ENCODE peak calls at places on chromosomes 7 and 10, in eight cellular contexts. One of them, this sample, is unnamed.

GRCh38 chr10:11403116-11403515 is 208.3 kb downstream of the USP6NL start:
- DNase-seq in endothelial cell: no peak
- DNase-seq in keratinocyte: no peak
- DNase-seq in activated CD8-positive, alpha-beta T cell treated with anti-CD3 and anti-CD28 coated beads for 36 hours: peak
- DNase-seq in neural crest cell: no peak
- DNase-seq in choroid plexus epithelial cell: no peak
- DNase-seq in AG04449: no peak
- DNase-seq in OCI-LY7: peak
- DNase-seq in this sample: no peak

GRCh38 chr7:11642841-11643240 is 189.2 kb downstream of the THSD7A start:
- DNase-seq in endothelial cell: no peak
- DNase-seq in keratinocyte: no peak
- DNase-seq in activated CD8-positive, alpha-beta T cell treated with anti-CD3 and anti-CD28 coated beads for 36 hours: no peak
- DNase-seq in neural crest cell: no peak
- DNase-seq in choroid plexus epithelial cell: no peak
- DNase-seq in AG04449: no peak
- DNase-seq in OCI-LY7: no peak
- DNase-seq in this sample: no peak

GRCh38 chr10:76112826-76113150 is 681.4 kb downstream of the LRMDA start:
- DNase-seq in endothelial cell: no peak
- DNase-seq in keratinocyte: no peak
- DNase-seq in activated CD8-positive, alpha-beta T cell treated with anti-CD3 and anti-CD28 coated beads for 36 hours: no peak
- DNase-seq in neural crest cell: no peak
- DNase-seq in choroid plexus epithelial cell: no peak
- DNase-seq in AG04449: no peak
- DNase-seq in OCI-LY7: no peak
- DNase-seq in this sample: no peak

GRCh38 chr10:18140957-18141888 is 999 bp downstream of the CACNB2 start:
- DNase-seq in endothelial cell: peak
- DNase-seq in keratinocyte: no peak
- DNase-seq in activated CD8-positive, alpha-beta T cell treated with anti-CD3 and anti-CD28 coated beads for 36 hours: no peak
- DNase-seq in neural crest cell: no peak
- DNase-seq in choroid plexus epithelial cell: no peak
- DNase-seq in AG04449: no peak
- DNase-seq in OCI-LY7: no peak
- DNase-seq in this sample: no peak

GRCh38 chr10:72340911-72341310 is 13.8 kb downstream of the DNAJB12 start:
- DNase-seq in endothelial cell: no peak
- DNase-seq in keratinocyte: no peak
- DNase-seq in activated CD8-positive, alpha-beta T cell treated with anti-CD3 and anti-CD28 coated beads for 36 hours: no peak
- DNase-seq in neural crest cell: no peak
- DNase-seq in choroid plexus epithelial cell: no peak
- DNase-seq in AG04449: no peak
- DNase-seq in OCI-LY7: no peak
- DNase-seq in this sample: no peak

GRCh38 chr10:4316166-4316810 is 509.7 kb upstream of the AKR1E2 start:
- DNase-seq in endothelial cell: no peak
- DNase-seq in keratinocyte: no peak
- DNase-seq in activated CD8-positive, alpha-beta T cell treated with anti-CD3 and anti-CD28 coated beads for 36 hours: no peak
- DNase-seq in neural crest cell: peak
- DNase-seq in choroid plexus epithelial cell: peak
- DNase-seq in AG04449: no peak
- DNase-seq in OCI-LY7: no peak
- DNase-seq in this sample: no peak

GRCh38 chr7:138097064-138097741 is 20.9 kb downstream of the AKR1D1 start:
- DNase-seq in endothelial cell: peak
- DNase-seq in keratinocyte: no peak
- DNase-seq in activated CD8-positive, alpha-beta T cell treated with anti-CD3 and anti-CD28 coated beads for 36 hours: peak
- DNase-seq in neural crest cell: peak
- DNase-seq in choroid plexus epithelial cell: peak
- DNase-seq in AG04449: no peak
- DNase-seq in OCI-LY7: peak
- DNase-seq in this sample: no peak

GRCh38 chr7:130009848-130010688 is 41.1 kb downstream of the ZC3HC1 start:
- DNase-seq in endothelial cell: no peak
- DNase-seq in keratinocyte: peak
- DNase-seq in activated CD8-positive, alpha-beta T cell treated with anti-CD3 and anti-CD28 coated beads for 36 hours: peak
- DNase-seq in neural crest cell: no peak
- DNase-seq in choroid plexus epithelial cell: peak
- DNase-seq in AG04449: peak
- DNase-seq in OCI-LY7: no peak
- DNase-seq in this sample: peak

GRCh38 chr7:98217623-98218582 is 6.7 kb downstream of the BHLHA15 start:
- DNase-seq in endothelial cell: peak
- DNase-seq in keratinocyte: no peak
- DNase-seq in activated CD8-positive, alpha-beta T cell treated with anti-CD3 and anti-CD28 coated beads for 36 hours: no peak
- DNase-seq in neural crest cell: peak
- DNase-seq in choroid plexus epithelial cell: peak
- DNase-seq in AG04449: no peak
- DNase-seq in OCI-LY7: peak
- DNase-seq in this sample: no peak

GRCh38 chr7:101743241-101743994 is 74.0 kb upstream of the CUX1 start:
- DNase-seq in endothelial cell: peak
- DNase-seq in keratinocyte: no peak
- DNase-seq in activated CD8-positive, alpha-beta T cell treated with anti-CD3 and anti-CD28 coated beads for 36 hours: peak
- DNase-seq in neural crest cell: peak
- DNase-seq in choroid plexus epithelial cell: peak
- DNase-seq in AG04449: no peak
- DNase-seq in OCI-LY7: peak
- DNase-seq in this sample: no peak

GRCh38 chr7:24665564-24666294 is 91.5 kb downstream of the GSDME start:
- DNase-seq in endothelial cell: peak
- DNase-seq in keratinocyte: no peak
- DNase-seq in activated CD8-positive, alpha-beta T cell treated with anti-CD3 and anti-CD28 coated beads for 36 hours: peak
- DNase-seq in neural crest cell: peak
- DNase-seq in choroid plexus epithelial cell: peak
- DNase-seq in AG04449: no peak
- DNase-seq in OCI-LY7: peak
- DNase-seq in this sample: no peak

GRCh38 chr7:84454174-84454959 is 259.8 kb upstream of the SEMA3A start:
- DNase-seq in endothelial cell: no peak
- DNase-seq in keratinocyte: no peak
- DNase-seq in activated CD8-positive, alpha-beta T cell treated with anti-CD3 and anti-CD28 coated beads for 36 hours: no peak
- DNase-seq in neural crest cell: no peak
- DNase-seq in choroid plexus epithelial cell: peak
- DNase-seq in AG04449: no peak
- DNase-seq in OCI-LY7: no peak
- DNase-seq in this sample: no peak

GRCh38 chr7:118232837-118233236 is 8.3 kb downstream of the ANKRD7 start:
- DNase-seq in endothelial cell: no peak
- DNase-seq in keratinocyte: peak
- DNase-seq in activated CD8-positive, alpha-beta T cell treated with anti-CD3 and anti-CD28 coated beads for 36 hours: no peak
- DNase-seq in neural crest cell: no peak
- DNase-seq in choroid plexus epithelial cell: peak
- DNase-seq in AG04449: no peak
- DNase-seq in OCI-LY7: no peak
- DNase-seq in this sample: no peak

GRCh38 chr10:32971536-32972091 is 13.6 kb upstream of the ITGB1 start:
- DNase-seq in endothelial cell: no peak
- DNase-seq in keratinocyte: no peak
- DNase-seq in activated CD8-positive, alpha-beta T cell treated with anti-CD3 and anti-CD28 coated beads for 36 hours: no peak
- DNase-seq in neural crest cell: no peak
- DNase-seq in choroid plexus epithelial cell: no peak
- DNase-seq in AG04449: no peak
- DNase-seq in OCI-LY7: peak
- DNase-seq in this sample: no peak

GRCh38 chr10:131009801-131010200 is 301.7 kb downstream of the TCERG1L start:
- DNase-seq in endothelial cell: no peak
- DNase-seq in keratinocyte: no peak
- DNase-seq in activated CD8-positive, alpha-beta T cell treated with anti-CD3 and anti-CD28 coated beads for 36 hours: no peak
- DNase-seq in neural crest cell: no peak
- DNase-seq in choroid plexus epithelial cell: no peak
- DNase-seq in AG04449: no peak
- DNase-seq in OCI-LY7: no peak
- DNase-seq in this sample: no peak

GRCh38 chr7:124784879-124785818 is 19.6 kb upstream of the GPR37 start:
- DNase-seq in endothelial cell: peak
- DNase-seq in keratinocyte: peak
- DNase-seq in activated CD8-positive, alpha-beta T cell treated with anti-CD3 and anti-CD28 coated beads for 36 hours: peak
- DNase-seq in neural crest cell: peak
- DNase-seq in choroid plexus epithelial cell: peak
- DNase-seq in AG04449: peak
- DNase-seq in OCI-LY7: peak
- DNase-seq in this sample: no peak

GRCh38 chr7:155856656-155857055 is 44.4 kb upstream of the SHH start:
- DNase-seq in endothelial cell: no peak
- DNase-seq in keratinocyte: no peak
- DNase-seq in activated CD8-positive, alpha-beta T cell treated with anti-CD3 and anti-CD28 coated beads for 36 hours: no peak
- DNase-seq in neural crest cell: no peak
- DNase-seq in choroid plexus epithelial cell: no peak
- DNase-seq in AG04449: no peak
- DNase-seq in OCI-LY7: no peak
- DNase-seq in this sample: no peak

GRCh38 chr10:75048669-75049098 is 62.8 kb upstream of the SAMD8 start:
- DNase-seq in endothelial cell: no peak
- DNase-seq in keratinocyte: no peak
- DNase-seq in activated CD8-positive, alpha-beta T cell treated with anti-CD3 and anti-CD28 coated beads for 36 hours: no peak
- DNase-seq in neural crest cell: no peak
- DNase-seq in choroid plexus epithelial cell: peak
- DNase-seq in AG04449: no peak
- DNase-seq in OCI-LY7: no peak
- DNase-seq in this sample: no peak

GRCh38 chr7:141389423-141389822 is 161.8 kb upstream of the AGK start:
- DNase-seq in endothelial cell: no peak
- DNase-seq in keratinocyte: no peak
- DNase-seq in activated CD8-positive, alpha-beta T cell treated with anti-CD3 and anti-CD28 coated beads for 36 hours: no peak
- DNase-seq in neural crest cell: no peak
- DNase-seq in choroid plexus epithelial cell: no peak
- DNase-seq in AG04449: no peak
- DNase-seq in OCI-LY7: no peak
- DNase-seq in this sample: no peak

GRCh38 chr7:76048668-76048988 is 722 bp downstream of the MDH2 start:
- DNase-seq in endothelial cell: peak
- DNase-seq in keratinocyte: no peak
- DNase-seq in activated CD8-positive, alpha-beta T cell treated with anti-CD3 and anti-CD28 coated beads for 36 hours: peak
- DNase-seq in neural crest cell: no peak
- DNase-seq in choroid plexus epithelial cell: no peak
- DNase-seq in AG04449: no peak
- DNase-seq in OCI-LY7: peak
- DNase-seq in this sample: no peak

GRCh38 chr10:121684276-121684675 is 86.0 kb upstream of the FGFR2 start:
- DNase-seq in endothelial cell: no peak
- DNase-seq in keratinocyte: no peak
- DNase-seq in activated CD8-positive, alpha-beta T cell treated with anti-CD3 and anti-CD28 coated beads for 36 hours: no peak
- DNase-seq in neural crest cell: no peak
- DNase-seq in choroid plexus epithelial cell: peak
- DNase-seq in AG04449: no peak
- DNase-seq in OCI-LY7: no peak
- DNase-seq in this sample: no peak

GRCh38 chr10:125721035-125721434 is 1.5 kb downstream of the EDRF1 start:
- DNase-seq in endothelial cell: no peak
- DNase-seq in keratinocyte: no peak
- DNase-seq in activated CD8-positive, alpha-beta T cell treated with anti-CD3 and anti-CD28 coated beads for 36 hours: no peak
- DNase-seq in neural crest cell: no peak
- DNase-seq in choroid plexus epithelial cell: no peak
- DNase-seq in AG04449: no peak
- DNase-seq in OCI-LY7: peak
- DNase-seq in this sample: no peak

GRCh38 chr10:131616040-131616439 is 284.8 kb upstream of the PPP2R2D start:
- DNase-seq in endothelial cell: no peak
- DNase-seq in keratinocyte: no peak
- DNase-seq in activated CD8-positive, alpha-beta T cell treated with anti-CD3 and anti-CD28 coated beads for 36 hours: no peak
- DNase-seq in neural crest cell: no peak
- DNase-seq in choroid plexus epithelial cell: no peak
- DNase-seq in AG04449: no peak
- DNase-seq in OCI-LY7: no peak
- DNase-seq in this sample: no peak

GRCh38 chr7:150406311-150406564 is 27.1 kb downstream of the ZNF775 start:
- DNase-seq in endothelial cell: no peak
- DNase-seq in keratinocyte: no peak
- DNase-seq in activated CD8-positive, alpha-beta T cell treated with anti-CD3 and anti-CD28 coated beads for 36 hours: peak
- DNase-seq in neural crest cell: no peak
- DNase-seq in choroid plexus epithelial cell: no peak
- DNase-seq in AG04449: no peak
- DNase-seq in OCI-LY7: peak
- DNase-seq in this sample: no peak

GRCh38 chr7:50531401-50531906 is 33.8 kb downstream of the DDC start:
- DNase-seq in endothelial cell: no peak
- DNase-seq in keratinocyte: peak
- DNase-seq in activated CD8-positive, alpha-beta T cell treated with anti-CD3 and anti-CD28 coated beads for 36 hours: peak
- DNase-seq in neural crest cell: peak
- DNase-seq in choroid plexus epithelial cell: no peak
- DNase-seq in AG04449: no peak
- DNase-seq in OCI-LY7: no peak
- DNase-seq in this sample: no peak

GRCh38 chr10:83991986-83992753 is 147.1 kb upstream of the GHITM start:
- DNase-seq in endothelial cell: peak
- DNase-seq in keratinocyte: no peak
- DNase-seq in activated CD8-positive, alpha-beta T cell treated with anti-CD3 and anti-CD28 coated beads for 36 hours: peak
- DNase-seq in neural crest cell: peak
- DNase-seq in choroid plexus epithelial cell: peak
- DNase-seq in AG04449: no peak
- DNase-seq in OCI-LY7: peak
- DNase-seq in this sample: no peak
- TF ChIP-seq CTCF in endothelial cell: peak
- TF ChIP-seq CTCF in keratinocyte: peak
- TF ChIP-seq CTCF in activated CD8-positive, alpha-beta T cell treated with anti-CD3 and anti-CD28 coated beads for 36 hours: no peak
- TF ChIP-seq CTCF in neural crest cell: peak
- TF ChIP-seq CTCF in choroid plexus epithelial cell: peak
- TF ChIP-seq CTCF in AG04449: no peak
- TF ChIP-seq CTCF in OCI-LY7: peak
- TF ChIP-seq CTCF in this sample: peak

GRCh38 chr7:135510603-135511183 is 791 bp upstream of the CNOT4 start:
- DNase-seq in endothelial cell: no peak
- DNase-seq in keratinocyte: no peak
- DNase-seq in activated CD8-positive, alpha-beta T cell treated with anti-CD3 and anti-CD28 coated beads for 36 hours: peak
- DNase-seq in neural crest cell: peak
- DNase-seq in choroid plexus epithelial cell: peak
- DNase-seq in AG04449: no peak
- DNase-seq in OCI-LY7: peak
- DNase-seq in this sample: no peak
- TF ChIP-seq CTCF in endothelial cell: no peak
- TF ChIP-seq CTCF in keratinocyte: no peak
- TF ChIP-seq CTCF in activated CD8-positive, alpha-beta T cell treated with anti-CD3 and anti-CD28 coated beads for 36 hours: no peak
- TF ChIP-seq CTCF in neural crest cell: no peak
- TF ChIP-seq CTCF in choroid plexus epithelial cell: peak
- TF ChIP-seq CTCF in AG04449: no peak
- TF ChIP-seq CTCF in OCI-LY7: peak
- TF ChIP-seq CTCF in this sample: no peak

GRCh38 chr7:68321076-68321639 is 1277.1 kb upstream of the AUTS2 start:
- DNase-seq in endothelial cell: no peak
- DNase-seq in keratinocyte: peak
- DNase-seq in activated CD8-positive, alpha-beta T cell treated with anti-CD3 and anti-CD28 coated beads for 36 hours: no peak
- DNase-seq in neural crest cell: no peak
- DNase-seq in choroid plexus epithelial cell: no peak
- DNase-seq in AG04449: no peak
- DNase-seq in OCI-LY7: no peak
- DNase-seq in this sample: no peak
- TF ChIP-seq CTCF in endothelial cell: no peak
- TF ChIP-seq CTCF in keratinocyte: no peak
- TF ChIP-seq CTCF in activated CD8-positive, alpha-beta T cell treated with anti-CD3 and anti-CD28 coated beads for 36 hours: no peak
- TF ChIP-seq CTCF in neural crest cell: no peak
- TF ChIP-seq CTCF in choroid plexus epithelial cell: no peak
- TF ChIP-seq CTCF in AG04449: no peak
- TF ChIP-seq CTCF in OCI-LY7: no peak
- TF ChIP-seq CTCF in this sample: no peak

GRCh38 chr10:83301732-83302131 is 837.6 kb upstream of the GHITM start:
- DNase-seq in endothelial cell: no peak
- DNase-seq in keratinocyte: peak
- DNase-seq in activated CD8-positive, alpha-beta T cell treated with anti-CD3 and anti-CD28 coated beads for 36 hours: no peak
- DNase-seq in neural crest cell: no peak
- DNase-seq in choroid plexus epithelial cell: no peak
- DNase-seq in AG04449: no peak
- DNase-seq in OCI-LY7: no peak
- DNase-seq in this sample: no peak
- TF ChIP-seq CTCF in endothelial cell: no peak
- TF ChIP-seq CTCF in keratinocyte: no peak
- TF ChIP-seq CTCF in activated CD8-positive, alpha-beta T cell treated with anti-CD3 and anti-CD28 coated beads for 36 hours: no peak
- TF ChIP-seq CTCF in neural crest cell: no peak
- TF ChIP-seq CTCF in choroid plexus epithelial cell: no peak
- TF ChIP-seq CTCF in AG04449: no peak
- TF ChIP-seq CTCF in OCI-LY7: no peak
- TF ChIP-seq CTCF in this sample: no peak

This sample was measured in CD14-positive monocyte.